ENCODE peak calls at places on chromosomes 13 and 19, in four cellular contexts. W is H1, E is GM12878, P is K562. B is an unnamed sample.

GRCh38 chr19:33859016-33859415 is 62.3 kb downstream of the KCTD15 start:
- DNase-seq in W (no peak), E (no peak), P (no peak), B (no peak)

GRCh38 chr19:11205939-11206570 is 8.7 kb upstream of the KANK2 start:
- DNase-seq in W (no peak), E (peak; percentile 47), P (no peak), B (no peak)

GRCh38 chr19:41871573-41872383 is 5.3 kb upstream of the CD79A start:
- DNase-seq in W (no peak), E (peak; percentile 80), P (no peak), B (peak; percentile 19)

GRCh38 chr13:22505489-22505888 is 675.3 kb upstream of the SGCG start:
- DNase-seq in W (no peak), E (no peak), P (no peak), B (no peak)

GRCh38 chr19:19817357-19817756 is 4.2 kb downstream of the ZNF506 start:
- DNase-seq in W (no peak), E (no peak), P (no peak), B (no peak)

GRCh38 chr19:47601180-47601904 is 7.6 kb upstream of the BICRA start:
- DNase-seq in W (no peak), E (no peak), P (no peak), B (no peak)

GRCh38 chr19:19627716-19628498 is at the start of gene LPAR2:
- DNase-seq in W (no peak), E (no peak), P (no peak), B (peak; percentile 96)

GRCh38 chr19:11105014-11105636 is 15.9 kb downstream of the LDLR start:
- DNase-seq in W (no peak), E (no peak), P (no peak), B (no peak)

GRCh38 chr19:54172764-54173699 is at the start of gene TMC4:
- DNase-seq in W (no peak), E (no peak), P (peak; percentile 26), B (no peak)

GRCh38 chr13:98751397-98752110 is 918 bp downstream of the SLC15A1 start:
- DNase-seq in W (no peak), E (no peak), P (no peak), B (peak; percentile 28)

GRCh38 chr19:33339016-33339749 is 34.3 kb upstream of the CEBPG start:
- DNase-seq in W (no peak), E (no peak), P (no peak), B (no peak)

GRCh38 chr13:98409281-98409680 is 167.6 kb downstream of the STK24 start:
- DNase-seq in W (no peak), E (no peak), P (no peak), B (no peak)

GRCh38 chr13:82962422-82962821 is 919.9 kb downstream of the SLITRK1 start:
- DNase-seq in W (no peak), E (no peak), P (no peak), B (no peak)

GRCh38 chr13:27168870-27169525 is 2.6 kb downstream of the USP12 start:
- DNase-seq in W (no peak), E (no peak), P (no peak), B (no peak)

GRCh38 chr13:97429681-97430081 is 4.3 kb upstream of the RAP2A start:
- DNase-seq in W (no peak), E (no peak), P (no peak), B (no peak)

GRCh38 chr13:60061737-60062136 is 102.0 kb downstream of the DIAPH3 start:
- DNase-seq in W (no peak), E (no peak), P (no peak), B (no peak)

GRCh38 chr13:110714798-110715394 is 1.4 kb downstream of the ING1 start:
- DNase-seq in W (no peak), E (no peak), P (no peak), B (no peak)

GRCh38 chr13:79775830-79776229 is 294.9 kb downstream of the NDFIP2 start:
- DNase-seq in W (no peak), E (no peak), P (no peak), B (no peak)

GRCh38 chr13:113058129-113058987 is 47.2 kb upstream of the F7 start:
- DNase-seq in W (no peak), E (no peak), P (no peak), B (no peak)

GRCh38 chr19:49916839-49917733 is 11.9 kb upstream of the ATF5 start:
- DNase-seq in W (no peak), E (no peak), P (no peak), B (no peak)

GRCh38 chr13:32443111-32443510 is 15.2 kb upstream of the N4BP2L1 start:
- DNase-seq in W (no peak), E (peak; percentile 60), P (no peak), B (peak; percentile 38)

GRCh38 chr13:97934590-97934989 is 18.9 kb upstream of the IPO5 start:
- DNase-seq in W (no peak), E (no peak), P (no peak), B (no peak)

GRCh38 chr19:37931941-37932655 is 25.1 kb downstream of the SIPA1L3 start:
- DNase-seq in W (peak; percentile 70), E (no peak), P (no peak), B (no peak)

GRCh38 chr13:43061496-43062280 is 38.3 kb downstream of the DNAJC15 start:
- DNase-seq in W (no peak), E (no peak), P (no peak), B (no peak)

GRCh38 chr13:50322006-50322405 is 306.8 kb downstream of the KCNRG start:
- DNase-seq in W (no peak), E (no peak), P (no peak), B (no peak)

GRCh38 chr19:4624733-4625362 is 14.5 kb upstream of the TNFAIP8L1 start:
- DNase-seq in W (no peak), E (no peak), P (peak; percentile 43), B (no peak)

GRCh38 chr19:48639483-48640375 is 2.5 kb upstream of the DBP start:
- DNase-seq in W (no peak), E (no peak), P (peak; percentile 57), B (no peak)

GRCh38 chr13:27583645-27584044 is 36.7 kb downstream of the LNX2 start:
- DNase-seq in W (no peak), E (no peak), P (no peak), B (no peak)

GRCh38 chr19:11046608-11047354 is 42.5 kb upstream of the LDLR start:
- DNase-seq in W (no peak), E (peak; percentile 47), P (no peak), B (no peak)

GRCh38 chr13:109881347-109881725 is 95.0 kb upstream of the IRS2 start:
- DNase-seq in W (no peak), E (no peak), P (no peak), B (no peak)

GRCh38 chr19:13797870-13798269 is 2.6 kb downstream of the ZSWIM4 start:
- DNase-seq in W (no peak), E (no peak), P (no peak), B (no peak)

GRCh38 chr19:43799502-43800142 is 2.6 kb downstream of the LYPD5 start:
- DNase-seq in W (no peak), E (no peak), P (no peak), B (no peak)

DNA sequence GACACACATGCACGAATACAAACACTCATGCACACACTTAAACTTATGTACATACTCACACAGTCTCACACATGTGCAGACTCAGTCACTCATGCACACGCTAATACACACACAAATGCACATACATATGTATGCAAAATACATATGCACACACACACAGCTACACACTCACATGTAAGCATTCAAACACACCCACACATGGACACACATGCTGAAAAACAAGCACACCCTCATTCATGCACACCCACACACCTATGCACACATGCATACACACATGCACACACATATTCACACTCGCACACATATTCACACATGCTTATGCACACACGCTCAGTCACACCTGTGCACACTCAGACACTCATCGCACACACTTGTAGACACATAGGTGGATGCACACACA is 9.3 kb downstream of the MUC16 start:
- DNase-seq in W (no peak), E (no peak), P (no peak), B (no peak)
- TF ChIP-seq EP300 in W (no peak), E (no peak), P (no peak), B (no peak)

DNA sequence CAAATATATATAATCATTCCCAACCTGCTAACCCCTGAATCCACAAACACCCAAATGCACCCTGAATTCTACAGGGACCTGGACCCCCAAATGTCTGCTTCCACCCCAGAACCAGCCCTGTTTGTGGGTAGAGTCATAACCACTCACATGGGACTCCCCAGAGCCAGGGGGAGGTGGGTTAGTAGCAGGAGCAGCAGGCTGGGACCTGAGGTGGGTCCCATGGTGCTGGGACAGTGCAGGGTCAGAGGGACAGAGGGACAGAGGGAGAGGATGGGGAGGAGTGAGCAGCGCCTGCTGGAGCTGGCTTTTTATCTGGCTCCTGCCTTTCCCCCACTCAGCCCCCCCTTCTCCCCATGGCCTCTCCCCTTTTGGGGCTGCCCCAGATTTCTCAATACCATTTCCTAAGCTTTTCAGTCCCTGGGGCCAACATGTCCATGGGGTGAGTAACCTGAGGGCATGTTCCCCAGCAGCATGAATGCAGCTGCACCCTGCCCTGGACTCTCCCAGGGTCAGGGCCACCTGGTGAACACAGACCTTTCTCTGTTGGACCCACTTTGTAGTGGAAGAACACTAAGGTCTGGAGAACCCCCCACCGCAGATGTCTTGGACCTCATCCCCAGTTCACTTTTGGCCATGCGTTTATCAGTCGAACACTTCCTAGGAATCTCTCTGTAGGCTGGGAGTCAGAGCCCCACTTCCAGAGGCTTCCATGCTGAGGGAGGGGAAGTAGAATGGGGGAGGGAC is at the start of gene C3:
- DNase-seq in W (no peak), E (no peak), P (no peak), B (no peak)
- TF ChIP-seq POLR2AphosphoS5 in W (no peak), E (no peak), P (no peak), B (no peak)

GRCh38 chr13:45537506-45537905 is 72.8 kb downstream of the COG3 start:
- DNase-seq in W (no peak), E (no peak), P (no peak), B (no peak)
- TF ChIP-seq NRF1 in W (no peak), E (no peak), P (no peak), B (no peak)

GRCh38 chr19:2064788-2065524 is 13.9 kb upstream of the MKNK2 start:
- DNase-seq in W (no peak), E (no peak), P (no peak), B (no peak)
- TF ChIP-seq EP300 in W (no peak), E (no peak), P (no peak), B (no peak)

GRCh38 chr19:3408996-3409345 is 42.6 kb downstream of the NFIC start:
- DNase-seq in W (no peak), E (no peak), P (peak; percentile 5), B (no peak)

GRCh38 chr19:3409346-3410064 is 43.1 kb downstream of the NFIC start:
- DNase-seq in W (no peak), E (no peak), P (no peak), B (peak; percentile 50)

GRCh38 chr19:3405261-3405653 is 38.9 kb downstream of the NFIC start:
- DNase-seq in W (no peak), E (no peak), P (no peak), B (no peak)

GRCh38 chr19:3406571-3407111 is 40.3 kb downstream of the NFIC start:
- DNase-seq in W (no peak), E (no peak), P (no peak), B (no peak)

GRCh38 chr19:3407556-3408516 is 41.5 kb downstream of the NFIC start:
- DNase-seq in W (no peak), E (no peak), P (peak; percentile 4), B (no peak)
- TF ChIP-seq POLR2AphosphoS5 in W (no peak), E (no peak), P (no peak), B (no peak)

B was measured in SK-N-SH.